ENCODE peak calls at places on chromosomes 7 and 10, in nine cellular contexts. L is stimulated activated CD4-positive, alpha-beta T cell treated with anti-CD3 and anti-CD28 coated beads, Interleukin-4, amount 100 ng/mL, for 4 hours; N is T-helper 17 cell; W is caudate nucleus; Z is stimulated activated CD8-positive, alpha-beta memory T cell treated with anti-CD3 and anti-CD28 coated beads, Interleukin-4, amount 100 ng/mL, for 24 hours; R is stimulated activated naive CD8-positive, alpha-beta T cell treated with anti-CD3 and anti-CD28 coated beads, Interleukin-15, Interleukin-2, amounts not matched to agents 100 U/mL and 50 U/mL, for 24 hours; Y is NAMALWA; G is B cell; T is NCI-H2081. C is an unnamed sample.

GRCh38 chr7:66554326-66554725 is 74.4 kb upstream of the KCTD7 start:
- DNase-seq in L (no peak), N (no peak), W (no peak), Z (no peak), R (no peak), Y (no peak), G (no peak), T (no peak), C (no peak)

GRCh38 chr10:112875474-112876267 is 74.4 kb upstream of the TCF7L2 start:
- DNase-seq in L (no peak), N (no peak), W (no peak), Z (no peak), R (no peak), Y (no peak), G (no peak), T (no peak), C (no peak)

GRCh38 chr10:73865459-73866442 is 8.6 kb downstream of the CAMK2G start:
- DNase-seq in L (peak; percentile 38), N (no peak), W (no peak), Z (peak; percentile 35), R (peak; percentile 67), Y (peak; percentile 28), G (peak; percentile 83), T (no peak), C (no peak)

GRCh38 chr7:124399941-124400340 is 365.7 kb downstream of the GPR37 start:
- DNase-seq in L (no peak), N (no peak), W (no peak), Z (no peak), R (no peak), Y (peak; percentile 8), G (no peak), T (no peak), C (no peak)

GRCh38 chr10:50464004-50464409 is 159.7 kb downstream of the SGMS1 start:
- DNase-seq in L (no peak), N (no peak), W (no peak), Z (no peak), R (no peak), Y (no peak), G (no peak), T (no peak), C (no peak)

GRCh38 chr10:123746927-123747326 is 80.8 kb downstream of the GPR26 start:
- DNase-seq in L (no peak), N (no peak), W (no peak), Z (no peak), R (no peak), Y (no peak), G (no peak), T (no peak), C (peak; percentile 71)

GRCh38 chr7:36928718-36929117 is 204.4 kb upstream of the AOAH start:
- DNase-seq in L (no peak), N (no peak), W (no peak), Z (no peak), R (no peak), Y (no peak), G (no peak), T (no peak), C (no peak)

GRCh38 chr7:35652124-35652523 is 42.8 kb downstream of the HERPUD2 start:
- DNase-seq in L (no peak), N (no peak), W (no peak), Z (no peak), R (peak; percentile 43), Y (no peak), G (no peak), T (no peak), C (no peak)

GRCh38 chr10:127161482-127161881 is 34.9 kb downstream of the INSYN2A start:
- DNase-seq in L (no peak), N (no peak), W (no peak), Z (no peak), R (no peak), Y (no peak), G (no peak), T (no peak), C (no peak)

GRCh38 chr7:135843214-135843613 is 94.6 kb upstream of the FAM180A start:
- DNase-seq in L (no peak), N (no peak), W (no peak), Z (no peak), R (no peak), Y (peak; percentile 16), G (no peak), T (no peak), C (no peak)

GRCh38 chr7:88300401-88300800 is 6.3 kb downstream of the STEAP4 start:
- DNase-seq in L (no peak), N (no peak), W (no peak), Z (no peak), R (no peak), Y (no peak), G (no peak), T (no peak), C (no peak)

GRCh38 chr10:101091546-101092290 is 29.9 kb downstream of the KAZALD1 start:
- DNase-seq in L (no peak), N (no peak), W (no peak), Z (no peak), R (no peak), Y (no peak), G (no peak), T (no peak), C (no peak)

GRCh38 chr10:103554488-103555320 is 61.2 kb downstream of the NEURL1 start:
- DNase-seq in L (no peak), N (no peak), W (no peak), Z (no peak), R (no peak), Y (no peak), G (no peak), T (peak; percentile 37), C (peak; percentile 81)

GRCh38 chr7:3949226-3949625 is 648.2 kb downstream of the SDK1 start:
- DNase-seq in L (no peak), N (no peak), W (no peak), Z (no peak), R (no peak), Y (no peak), G (no peak), T (no peak), C (no peak)

GRCh38 chr10:131824371-131825149 is 76.2 kb upstream of the PPP2R2D start:
- DNase-seq in L (no peak), N (no peak), W (no peak), Z (no peak), R (no peak), Y (no peak), G (no peak), T (no peak), C (peak; percentile 78)

GRCh38 chr10:84510121-84510520 is 181.7 kb downstream of the CCSER2 start:
- DNase-seq in L (no peak), N (no peak), W (no peak), Z (no peak), R (no peak), Y (no peak), G (no peak), T (no peak), C (no peak)

GRCh38 chr7:26307226-26307625 is 15.6 kb downstream of the SNX10 start:
- DNase-seq in L (no peak), N (no peak), W (no peak), Z (no peak), R (no peak), Y (no peak), G (no peak), T (no peak), C (no peak)

GRCh38 chr10:132063432-132063831 is 2.3 kb upstream of the JAKMIP3 start:
- DNase-seq in L (no peak), N (no peak), W (no peak), Z (no peak), R (no peak), Y (no peak), G (no peak), T (no peak), C (no peak)

GRCh38 chr7:26681819-26682418 is 182.5 kb downstream of the SKAP2 start:
- DNase-seq in L (no peak), N (peak; percentile 8), W (no peak), Z (no peak), R (no peak), Y (peak; percentile 78), G (no peak), T (peak; percentile 41), C (no peak)

GRCh38 chr7:101922631-101923275 is 105.3 kb downstream of the CUX1 start:
- DNase-seq in L (no peak), N (no peak), W (no peak), Z (no peak), R (no peak), Y (no peak), G (no peak), T (no peak), C (no peak)

GRCh38 chr7:137146552-137146961 is 197.0 kb downstream of the PTN start:
- DNase-seq in L (no peak), N (no peak), W (no peak), Z (no peak), R (no peak), Y (no peak), G (no peak), T (no peak), C (no peak)

GRCh38 chr7:45698527-45699309 is 124.5 kb downstream of the ADCY1 start:
- DNase-seq in L (no peak), N (no peak), W (no peak), Z (no peak), R (no peak), Y (no peak), G (no peak), T (no peak), C (no peak)

GRCh38 chr10:86708068-86708782 is 39.9 kb downstream of the LDB3 start:
- DNase-seq in L (no peak), N (no peak), W (no peak), Z (no peak), R (no peak), Y (no peak), G (no peak), T (no peak), C (peak; percentile 52)

GRCh38 chr7:464712-465461 is 54.8 kb downstream of the PDGFA start:
- DNase-seq in L (no peak), N (no peak), W (no peak), Z (no peak), R (no peak), Y (no peak), G (no peak), T (no peak), C (no peak)